ENCODE peak calls at places on chromosome 18, in seven cellular contexts. O, S, C, G, K, H and P are unnamed samples.

GRCh38 chr18:74724186-74724585 is 126.5 kb downstream of the ZNF407 start:
- DNase-seq in S (no peak), G (no peak), H (no peak), K (no peak), O (no peak), C (no peak), P (no peak)

GRCh38 chr18:27483266-27483665 is 298.2 kb upstream of the CHST9 start:
- DNase-seq in O (no peak), K (no peak), G (no peak), C (no peak), S (no peak), H (no peak), P (no peak)

GRCh38 chr18:12154356-12154755 is 60.7 kb downstream of the ANKRD62 start:
- DNase-seq in H (no peak), C (no peak), S (no peak), K (no peak), G (no peak), O (no peak), P (peak)

GRCh38 chr18:75945534-75945933 is 518.0 kb upstream of the SMIM21 start:
- DNase-seq in O (no peak), H (no peak), S (no peak), C (no peak), G (no peak), K (no peak), P (no peak)

GRCh38 chr18:11994708-11995444 is 13.6 kb downstream of the IMPA2 start:
- DNase-seq in G (no peak), O (no peak), C (no peak), H (no peak), K (no peak), S (no peak), P (peak)

GRCh38 chr18:8741524-8741923 is 36.2 kb downstream of the MTCL1 start:
- DNase-seq in K (no peak), G (no peak), O (no peak), S (no peak), C (no peak), H (peak), P (no peak)

GRCh38 chr18:323253-323622 is 55.4 kb upstream of the THOC1 start:
- DNase-seq in H (no peak), C (peak), K (peak), G (no peak), O (no peak), S (no peak), P (no peak)

GRCh38 chr18:23585897-23586248 is 433 bp downstream of the NPC1 start:
- DNase-seq in O (no peak), G (no peak), K (peak), H (no peak), C (no peak), S (no peak), P (no peak)

GRCh38 chr18:76476665-76477561 is 18.1 kb downstream of the ZNF516 start:
- DNase-seq in O (no peak), G (peak), S (no peak), C (peak), K (peak), H (no peak), P (peak)

GRCh38 chr18:29823671-29824070 is 1218.9 kb downstream of the DSC3 start:
- DNase-seq in K (no peak), G (no peak), O (no peak), S (no peak), H (no peak), C (no peak), P (no peak)

GRCh38 chr18:78739843-78740677 is 239.6 kb upstream of the SALL3 start:
- DNase-seq in C (no peak), O (no peak), S (no peak), H (no peak), G (no peak), K (no peak), P (no peak)

GRCh38 chr18:42426496-42427015 is 471.5 kb downstream of the PIK3C3 start:
- DNase-seq in H (no peak), S (no peak), C (no peak), O (no peak), K (no peak), G (no peak), P (no peak)

GRCh38 chr18:51248685-51249084 is 51.2 kb upstream of the MEX3C start:
- DNase-seq in O (no peak), C (no peak), G (no peak), H (no peak), S (no peak), K (no peak), P (no peak)

GRCh38 chr18:2536493-2536892 is 34.8 kb downstream of the METTL4 start:
- DNase-seq in H (no peak), O (no peak), C (peak), G (peak), K (no peak), S (no peak), P (no peak)

GRCh38 chr18:52422985-52423601 is 83.1 kb downstream of the DCC start:
- DNase-seq in C (no peak), G (no peak), S (no peak), H (peak), O (no peak), K (no peak), P (no peak)

GRCh38 chr18:72444756-72445155 is 99.4 kb downstream of the CBLN2 start:
- DNase-seq in O (no peak), K (no peak), H (no peak), G (no peak), C (no peak), S (no peak), P (no peak)

GRCh38 chr18:41096504-41096903 is 858.5 kb upstream of the PIK3C3 start:
- DNase-seq in K (peak), S (no peak), C (peak), H (peak), G (no peak), O (no peak), P (peak)

GRCh38 chr18:75160315-75160714 is 48.6 kb downstream of the PTGR3 start:
- DNase-seq in G (no peak), O (no peak), C (no peak), S (no peak), H (no peak), K (no peak), P (no peak)

GRCh38 chr18:68447286-68447685 is 267.6 kb downstream of the TMX3 start:
- DNase-seq in O (no peak), C (peak), G (no peak), S (no peak), K (no peak), H (no peak), P (no peak)

GRCh38 chr18:74505776-74506175 is 9.6 kb downstream of the CNDP2 start:
- DNase-seq in S (no peak), K (no peak), C (no peak), G (no peak), H (no peak), O (no peak), P (no peak)

GRCh38 chr18:49788327-49788908 is 24.9 kb downstream of the ACAA2 start:
- DNase-seq in H (no peak), O (no peak), K (no peak), G (no peak), S (no peak), C (peak), P (no peak)

GRCh38 chr18:77103181-77103875 is 29.3 kb downstream of the MBP start:
- DNase-seq in G (no peak), C (no peak), O (no peak), S (no peak), H (no peak), K (no peak), P (no peak)

GRCh38 chr18:80169607-80170006 is 60.5 kb downstream of the ADNP2 start:
- DNase-seq in G (no peak), H (no peak), O (no peak), S (no peak), C (no peak), K (no peak), P (no peak)